ENCODE peak calls at places on chromosomes 5 and 9, in ten cellular contexts. One of them, this sample, is unnamed. For H3K4me1, the result is how much of the 10 kb centered on the place peaks cover.

GRCh38 chr5:128121679-128122078 is 38.1 kb downstream of the SLC12A2 start:
- DNase-seq in stomach: peak
- DNase-seq in spleen: no peak
- DNase-seq in endothelial cell of umbilical vein: no peak
- DNase-seq in gastrocnemius medialis: no peak
- DNase-seq in suprapubic skin: no peak
- DNase-seq in heart left ventricle: no peak
- DNase-seq in A549: no peak
- DNase-seq in HCT116: peak
- DNase-seq in esophagus muscularis mucosa: no peak
- DNase-seq in this sample: no peak

GRCh38 chr5:32714836-32715235 is 3.7 kb downstream of the NPR3 start:
- DNase-seq in stomach: no peak
- DNase-seq in spleen: no peak
- DNase-seq in endothelial cell of umbilical vein: no peak
- DNase-seq in gastrocnemius medialis: no peak
- DNase-seq in suprapubic skin: no peak
- DNase-seq in heart left ventricle: no peak
- DNase-seq in A549: no peak
- DNase-seq in HCT116: no peak
- DNase-seq in esophagus muscularis mucosa: no peak
- DNase-seq in this sample: no peak

GRCh38 chr9:126938332-126938731 is 23.8 kb downstream of the RALGPS1 start:
- DNase-seq in stomach: no peak
- DNase-seq in spleen: no peak
- DNase-seq in endothelial cell of umbilical vein: no peak
- DNase-seq in gastrocnemius medialis: no peak
- DNase-seq in suprapubic skin: no peak
- DNase-seq in heart left ventricle: no peak
- DNase-seq in A549: no peak
- DNase-seq in HCT116: no peak
- DNase-seq in esophagus muscularis mucosa: no peak
- DNase-seq in this sample: no peak

GRCh38 chr5:136330353-136330913 is 34.9 kb downstream of the TRPC7 start:
- DNase-seq in stomach: no peak
- DNase-seq in spleen: no peak
- DNase-seq in endothelial cell of umbilical vein: no peak
- DNase-seq in gastrocnemius medialis: no peak
- DNase-seq in suprapubic skin: no peak
- DNase-seq in heart left ventricle: no peak
- DNase-seq in A549: no peak
- DNase-seq in HCT116: no peak
- DNase-seq in esophagus muscularis mucosa: peak
- DNase-seq in this sample: no peak

GRCh38 chr5:141701341-141702119 is 19.5 kb upstream of the ARAP3 start:
- DNase-seq in stomach: no peak
- DNase-seq in spleen: no peak
- DNase-seq in endothelial cell of umbilical vein: no peak
- DNase-seq in gastrocnemius medialis: no peak
- DNase-seq in suprapubic skin: no peak
- DNase-seq in heart left ventricle: no peak
- DNase-seq in A549: no peak
- DNase-seq in HCT116: no peak
- DNase-seq in esophagus muscularis mucosa: no peak
- DNase-seq in this sample: no peak

GRCh38 chr5:45779874-45780671 is 83.9 kb upstream of the HCN1 start:
- DNase-seq in stomach: no peak
- DNase-seq in spleen: no peak
- DNase-seq in endothelial cell of umbilical vein: no peak
- DNase-seq in gastrocnemius medialis: no peak
- DNase-seq in suprapubic skin: no peak
- DNase-seq in heart left ventricle: no peak
- DNase-seq in A549: no peak
- DNase-seq in HCT116: no peak
- DNase-seq in esophagus muscularis mucosa: no peak
- DNase-seq in this sample: no peak

GRCh38 chr9:70425192-70425591 is 10.7 kb upstream of the KLF9 start:
- DNase-seq in stomach: no peak
- DNase-seq in spleen: no peak
- DNase-seq in endothelial cell of umbilical vein: no peak
- DNase-seq in gastrocnemius medialis: no peak
- DNase-seq in suprapubic skin: no peak
- DNase-seq in heart left ventricle: no peak
- DNase-seq in A549: no peak
- DNase-seq in HCT116: no peak
- DNase-seq in esophagus muscularis mucosa: no peak
- DNase-seq in this sample: no peak

GRCh38 chr5:123156577-123157296 is 67.7 kb downstream of the PRDM6 start:
- DNase-seq in stomach: no peak
- DNase-seq in spleen: no peak
- DNase-seq in endothelial cell of umbilical vein: no peak
- DNase-seq in gastrocnemius medialis: no peak
- DNase-seq in suprapubic skin: no peak
- DNase-seq in heart left ventricle: no peak
- DNase-seq in A549: no peak
- DNase-seq in HCT116: no peak
- DNase-seq in esophagus muscularis mucosa: no peak
- DNase-seq in this sample: no peak

GRCh38 chr5:128081111-128081865 is 2.3 kb upstream of the SLC12A2 start:
- DNase-seq in stomach: no peak
- DNase-seq in spleen: no peak
- DNase-seq in endothelial cell of umbilical vein: no peak
- DNase-seq in gastrocnemius medialis: no peak
- DNase-seq in suprapubic skin: no peak
- DNase-seq in heart left ventricle: no peak
- DNase-seq in A549: peak
- DNase-seq in HCT116: peak
- DNase-seq in esophagus muscularis mucosa: no peak
- DNase-seq in this sample: no peak

GRCh38 chr9:35035851-35036701 is 36.3 kb downstream of the VCP start:
- DNase-seq in stomach: peak
- DNase-seq in spleen: peak
- DNase-seq in endothelial cell of umbilical vein: peak
- DNase-seq in gastrocnemius medialis: no peak
- DNase-seq in suprapubic skin: no peak
- DNase-seq in heart left ventricle: peak
- DNase-seq in A549: no peak
- DNase-seq in HCT116: no peak
- DNase-seq in esophagus muscularis mucosa: no peak
- DNase-seq in this sample: peak

GRCh38 chr5:23450187-23450586 is 57.2 kb upstream of the PRDM9 start:
- DNase-seq in stomach: no peak
- DNase-seq in spleen: no peak
- DNase-seq in endothelial cell of umbilical vein: no peak
- DNase-seq in gastrocnemius medialis: no peak
- DNase-seq in suprapubic skin: no peak
- DNase-seq in heart left ventricle: no peak
- DNase-seq in A549: no peak
- DNase-seq in HCT116: no peak
- DNase-seq in esophagus muscularis mucosa: no peak
- DNase-seq in this sample: no peak

GRCh38 chr5:133801955-133802751 is 166.3 kb downstream of the C5orf15 start:
- DNase-seq in stomach: peak
- DNase-seq in spleen: no peak
- DNase-seq in endothelial cell of umbilical vein: no peak
- DNase-seq in gastrocnemius medialis: peak
- DNase-seq in suprapubic skin: no peak
- DNase-seq in heart left ventricle: peak
- DNase-seq in A549: no peak
- DNase-seq in HCT116: no peak
- DNase-seq in esophagus muscularis mucosa: no peak
- DNase-seq in this sample: no peak

GRCh38 chr5:56737002-56737621 is 78.2 kb upstream of the MAP3K1 start:
- DNase-seq in stomach: no peak
- DNase-seq in spleen: no peak
- DNase-seq in endothelial cell of umbilical vein: peak
- DNase-seq in gastrocnemius medialis: no peak
- DNase-seq in suprapubic skin: no peak
- DNase-seq in heart left ventricle: peak
- DNase-seq in A549: no peak
- DNase-seq in HCT116: no peak
- DNase-seq in esophagus muscularis mucosa: no peak
- DNase-seq in this sample: no peak

GRCh38 chr5:82197550-82197949 is 80.6 kb downstream of the RPS23 start:
- DNase-seq in stomach: no peak
- DNase-seq in spleen: no peak
- DNase-seq in endothelial cell of umbilical vein: no peak
- DNase-seq in gastrocnemius medialis: no peak
- DNase-seq in suprapubic skin: no peak
- DNase-seq in heart left ventricle: no peak
- DNase-seq in A549: no peak
- DNase-seq in HCT116: no peak
- DNase-seq in esophagus muscularis mucosa: no peak
- DNase-seq in this sample: no peak

GRCh38 chr5:126884269-126884819 is 107.4 kb downstream of the LMNB1 start:
- DNase-seq in stomach: no peak
- DNase-seq in spleen: no peak
- DNase-seq in endothelial cell of umbilical vein: peak
- DNase-seq in gastrocnemius medialis: no peak
- DNase-seq in suprapubic skin: no peak
- DNase-seq in heart left ventricle: no peak
- DNase-seq in A549: no peak
- DNase-seq in HCT116: peak
- DNase-seq in esophagus muscularis mucosa: no peak
- DNase-seq in this sample: no peak

GRCh38 chr5:760363-761205 is 23.9 kb downstream of the ZDHHC11B start:
- DNase-seq in stomach: peak
- DNase-seq in spleen: peak
- DNase-seq in endothelial cell of umbilical vein: no peak
- DNase-seq in gastrocnemius medialis: peak
- DNase-seq in suprapubic skin: peak
- DNase-seq in heart left ventricle: peak
- DNase-seq in A549: no peak
- DNase-seq in HCT116: no peak
- DNase-seq in esophagus muscularis mucosa: no peak
- DNase-seq in this sample: peak

GRCh38 chr5:6086871-6087270 is 291.5 kb downstream of the MED10 start:
- DNase-seq in stomach: no peak
- DNase-seq in spleen: no peak
- DNase-seq in endothelial cell of umbilical vein: no peak
- DNase-seq in gastrocnemius medialis: no peak
- DNase-seq in suprapubic skin: no peak
- DNase-seq in heart left ventricle: no peak
- DNase-seq in A549: no peak
- DNase-seq in HCT116: no peak
- DNase-seq in esophagus muscularis mucosa: no peak
- DNase-seq in this sample: no peak

GRCh38 chr5:16505904-16506303 is 40.3 kb upstream of the ZNF622 start:
- DNase-seq in stomach: no peak
- DNase-seq in spleen: no peak
- DNase-seq in endothelial cell of umbilical vein: no peak
- DNase-seq in gastrocnemius medialis: peak
- DNase-seq in suprapubic skin: no peak
- DNase-seq in heart left ventricle: no peak
- DNase-seq in A549: no peak
- DNase-seq in HCT116: no peak
- DNase-seq in esophagus muscularis mucosa: no peak
- DNase-seq in this sample: no peak

DNA sequence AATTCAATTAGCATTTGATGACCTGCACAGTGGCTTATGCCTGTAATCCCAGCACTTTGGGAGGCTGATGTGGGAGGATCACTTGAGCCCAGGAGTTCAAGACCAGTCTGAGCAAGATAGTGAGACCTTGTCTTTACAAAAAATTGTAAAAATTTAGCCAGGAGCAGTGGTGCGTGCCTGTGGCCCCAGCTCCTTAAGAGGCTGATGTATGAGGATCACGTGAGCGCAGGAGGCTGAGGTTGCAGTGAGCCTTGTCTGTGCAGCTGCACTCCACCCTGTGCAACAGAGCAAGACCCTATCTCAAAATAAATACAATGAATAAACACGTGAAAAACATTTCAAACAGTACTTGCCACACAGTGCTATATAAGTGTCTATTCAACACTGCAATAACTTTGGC is 4.2 kb downstream of the ABCA1 start:
- DNase-seq in stomach: no peak
- DNase-seq in spleen: peak
- DNase-seq in endothelial cell of umbilical vein: no peak
- DNase-seq in gastrocnemius medialis: no peak
- DNase-seq in suprapubic skin: no peak
- DNase-seq in heart left ventricle: no peak
- DNase-seq in A549: no peak
- DNase-seq in HCT116: no peak
- DNase-seq in esophagus muscularis mucosa: no peak
- DNase-seq in this sample: no peak
- H3K4me1 ChIP-seq in stomach: under half
- H3K4me1 ChIP-seq in spleen: half or more
- H3K4me1 ChIP-seq in endothelial cell of umbilical vein: under half
- H3K4me1 ChIP-seq in gastrocnemius medialis: half or more
- H3K4me1 ChIP-seq in suprapubic skin: half or more
- H3K4me1 ChIP-seq in heart left ventricle: under half
- H3K4me1 ChIP-seq in A549: under half
- H3K4me1 ChIP-seq in HCT116: under half
- H3K4me1 ChIP-seq in esophagus muscularis mucosa: half or more
- H3K4me1 ChIP-seq in this sample: under half

GRCh38 chr9:32524558-32525461 is 1.2 kb downstream of the RIGI start:
- DNase-seq in stomach: peak
- DNase-seq in spleen: peak
- DNase-seq in endothelial cell of umbilical vein: no peak
- DNase-seq in gastrocnemius medialis: no peak
- DNase-seq in suprapubic skin: no peak
- DNase-seq in heart left ventricle: peak
- DNase-seq in A549: no peak
- DNase-seq in HCT116: no peak
- DNase-seq in esophagus muscularis mucosa: no peak
- DNase-seq in this sample: no peak
- TF ChIP-seq POLR2A in stomach: no peak
- TF ChIP-seq POLR2A in spleen: no peak
- TF ChIP-seq POLR2A in endothelial cell of umbilical vein: no peak
- TF ChIP-seq POLR2A in gastrocnemius medialis: no peak
- TF ChIP-seq POLR2A in suprapubic skin: no peak
- TF ChIP-seq POLR2A in heart left ventricle: no peak
- TF ChIP-seq POLR2A in A549: no peak
- TF ChIP-seq POLR2A in HCT116: no peak
- TF ChIP-seq POLR2A in esophagus muscularis mucosa: no peak
- TF ChIP-seq POLR2A in this sample: no peak

DNA sequence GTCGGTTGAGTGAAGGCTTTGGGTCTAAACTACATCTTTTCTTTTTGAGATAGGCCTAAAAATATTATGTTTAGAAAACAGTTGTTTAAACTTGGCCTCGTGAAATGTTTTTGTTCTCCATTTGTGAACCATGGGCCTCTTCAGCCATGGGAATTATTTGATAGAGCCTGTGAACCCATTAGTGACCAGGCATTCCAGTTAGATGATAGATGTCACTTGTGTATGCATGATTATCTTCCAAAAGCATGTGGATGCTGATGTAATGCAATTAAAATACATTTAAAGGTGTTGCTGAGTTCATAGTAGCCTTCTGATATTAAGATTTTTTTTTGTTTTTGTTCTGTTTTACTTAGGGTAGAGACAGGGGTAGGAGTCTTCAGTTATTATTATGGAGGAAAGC is 32.7 kb downstream of the CPEB4 start:
- DNase-seq in stomach: no peak
- DNase-seq in spleen: no peak
- DNase-seq in endothelial cell of umbilical vein: no peak
- DNase-seq in gastrocnemius medialis: no peak
- DNase-seq in suprapubic skin: no peak
- DNase-seq in heart left ventricle: no peak
- DNase-seq in A549: no peak
- DNase-seq in HCT116: no peak
- DNase-seq in esophagus muscularis mucosa: no peak
- DNase-seq in this sample: no peak
- H3K4me1 ChIP-seq in stomach: under half
- H3K4me1 ChIP-seq in spleen: half or more
- H3K4me1 ChIP-seq in endothelial cell of umbilical vein: under half
- H3K4me1 ChIP-seq in gastrocnemius medialis: half or more
- H3K4me1 ChIP-seq in suprapubic skin: half or more
- H3K4me1 ChIP-seq in heart left ventricle: half or more
- H3K4me1 ChIP-seq in A549: half or more
- H3K4me1 ChIP-seq in HCT116: under half
- H3K4me1 ChIP-seq in esophagus muscularis mucosa: half or more
- H3K4me1 ChIP-seq in this sample: half or more

GRCh38 chr5:73938280-73938937 is 312.4 kb downstream of the ARHGEF28 start:
- DNase-seq in stomach: no peak
- DNase-seq in spleen: no peak
- DNase-seq in endothelial cell of umbilical vein: peak
- DNase-seq in gastrocnemius medialis: no peak
- DNase-seq in suprapubic skin: no peak
- DNase-seq in heart left ventricle: no peak
- DNase-seq in A549: peak
- DNase-seq in HCT116: peak
- DNase-seq in esophagus muscularis mucosa: peak
- DNase-seq in this sample: no peak
- TF ChIP-seq POLR2A in stomach: no peak
- TF ChIP-seq POLR2A in spleen: no peak
- TF ChIP-seq POLR2A in endothelial cell of umbilical vein: no peak
- TF ChIP-seq POLR2A in gastrocnemius medialis: no peak
- TF ChIP-seq POLR2A in suprapubic skin: no peak
- TF ChIP-seq POLR2A in heart left ventricle: no peak
- TF ChIP-seq POLR2A in A549: no peak
- TF ChIP-seq POLR2A in HCT116: no peak
- TF ChIP-seq POLR2A in esophagus muscularis mucosa: no peak
- TF ChIP-seq POLR2A in this sample: no peak

This sample was measured in sigmoid colon.